ENCODE peak calls at places on chromosomes 7 and 10, in five cellular contexts. Y, R, B, Q and Z are unnamed samples. For H3K4me1, the result is how much of the 10 kb centered on the place peaks cover.

GRCh38 chr7:150402671-150403321 is 23.7 kb downstream of the ZNF775 start:
- DNase-seq in Y (no peak), R (peak), B (no peak), Q (peak), Z (no peak)

GRCh38 chr7:155743197-155743596 is 69.1 kb downstream of the SHH start:
- DNase-seq in Y (no peak), R (no peak), B (no peak), Q (no peak), Z (no peak)

GRCh38 chr7:116799912-116800311 is 62.5 kb upstream of the CAPZA2 start:
- DNase-seq in Y (no peak), R (no peak), B (no peak), Q (no peak), Z (no peak)

GRCh38 chr7:141198191-141198958 is 124.5 kb downstream of the TMEM178B start:
- DNase-seq in Y (no peak), R (no peak), B (no peak), Q (no peak), Z (no peak)

GRCh38 chr7:84091318-84091717 is 103.3 kb downstream of the SEMA3A start:
- DNase-seq in Y (no peak), R (no peak), B (no peak), Q (no peak), Z (no peak)

GRCh38 chr10:91206427-91206826 is 14.0 kb upstream of the PCGF5 start:
- DNase-seq in Y (no peak), R (no peak), B (peak), Q (no peak), Z (no peak)

GRCh38 chr10:13346280-13346819 is 1.7 kb downstream of the SEPHS1 start:
- DNase-seq in Y (no peak), R (peak), B (no peak), Q (peak), Z (no peak)

GRCh38 chr10:130065251-130065650 is 45.4 kb downstream of the C10orf143 start:
- DNase-seq in Y (no peak), R (no peak), B (no peak), Q (no peak), Z (no peak)

GRCh38 chr7:75559355-75559986 is 67.4 kb downstream of the SPDYE5 start:
- DNase-seq in Y (no peak), R (no peak), B (no peak), Q (no peak), Z (no peak)

GRCh38 chr10:71255817-71256660 is 43.7 kb downstream of the UNC5B start:
- DNase-seq in Y (no peak), R (peak), B (no peak), Q (peak), Z (no peak)

GRCh38 chr7:15323545-15323944 is 238.3 kb downstream of the AGMO start:
- DNase-seq in Y (no peak), R (no peak), B (no peak), Q (no peak), Z (no peak)

GRCh38 chr7:41918597-41918996 is 215.7 kb upstream of the INHBA start:
- DNase-seq in Y (no peak), R (no peak), B (no peak), Q (no peak), Z (peak)

GRCh38 chr7:30750574-30751256 is 1.2 kb upstream of the INMT start:
- DNase-seq in Y (no peak), R (peak), B (no peak), Q (peak), Z (no peak)

GRCh38 chr10:77524300-77524711 is 113.3 kb downstream of the KCNMA1 start:
- DNase-seq in Y (no peak), R (no peak), B (no peak), Q (no peak), Z (peak)

GRCh38 chr10:125848371-125848770 is 25.0 kb downstream of the BCCIP start:
- DNase-seq in Y (no peak), R (no peak), B (no peak), Q (no peak), Z (no peak)

GRCh38 chr7:102439963-102440795 is 6.8 kb downstream of the ORAI2 start:
- DNase-seq in Y (no peak), R (no peak), B (peak), Q (peak), Z (peak)

GRCh38 chr7:2523941-2524807 is 4.6 kb downstream of the LFNG start:
- DNase-seq in Y (no peak), R (peak), B (peak), Q (peak), Z (no peak)

GRCh38 chr10:129545257-129545656 is 78.2 kb downstream of the MGMT start:
- DNase-seq in Y (no peak), R (no peak), B (no peak), Q (peak), Z (peak)

GRCh38 chr7:102468416-102469350 is 3.9 kb downstream of the LRWD1 start:
- DNase-seq in Y (no peak), R (no peak), B (no peak), Q (peak), Z (no peak)

GRCh38 chr10:77774940-77775391 is 137.4 kb upstream of the KCNMA1 start:
- DNase-seq in Y (no peak), R (no peak), B (no peak), Q (no peak), Z (no peak)

DNA sequence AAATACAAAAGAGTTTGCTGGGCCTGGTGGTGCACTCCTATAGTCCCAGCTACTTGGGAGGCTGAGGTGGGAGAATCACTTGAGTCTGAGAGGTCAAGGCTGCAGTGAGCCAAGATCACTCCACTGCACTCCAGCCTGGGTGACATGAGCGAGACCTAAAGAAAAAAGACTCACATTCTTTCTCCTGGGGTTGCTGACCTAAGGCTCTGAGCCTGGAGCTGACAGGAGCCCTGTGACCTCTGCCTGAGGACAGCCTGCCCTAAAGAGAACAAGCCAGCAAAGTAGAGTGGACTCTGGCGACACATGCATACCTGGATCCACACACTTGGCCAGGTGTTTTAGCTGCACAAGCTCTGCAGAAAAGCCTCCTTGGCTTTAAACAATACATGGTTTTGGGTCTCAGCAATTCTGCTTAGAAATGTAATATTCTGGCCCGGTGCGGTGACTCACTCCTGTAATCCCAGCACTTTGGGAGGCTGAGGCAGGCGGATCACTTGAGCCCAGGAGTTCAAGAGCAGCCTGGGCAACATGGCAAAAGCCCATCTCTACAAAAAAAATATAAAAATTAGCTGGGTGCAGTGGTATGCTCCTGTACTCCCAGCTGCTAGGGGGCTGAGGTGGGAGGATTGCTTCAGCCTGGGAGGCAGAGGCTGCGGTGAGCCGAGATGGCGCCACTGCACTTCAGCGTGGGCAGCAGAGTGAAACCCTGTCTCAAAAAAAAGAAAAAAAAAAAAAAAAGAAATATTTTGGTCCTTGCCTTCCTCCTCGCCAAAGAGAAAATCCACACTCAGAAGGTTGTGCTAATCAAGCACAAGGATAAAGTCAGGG is 58.3 kb downstream of the TMEM209 start:
- DNase-seq in Y (no peak), R (no peak), B (no peak), Q (no peak), Z (no peak)
- H3K4me1 ChIP-seq in Y (under half), R (under half), B (under half), Q (under half), Z (under half)

DNA sequence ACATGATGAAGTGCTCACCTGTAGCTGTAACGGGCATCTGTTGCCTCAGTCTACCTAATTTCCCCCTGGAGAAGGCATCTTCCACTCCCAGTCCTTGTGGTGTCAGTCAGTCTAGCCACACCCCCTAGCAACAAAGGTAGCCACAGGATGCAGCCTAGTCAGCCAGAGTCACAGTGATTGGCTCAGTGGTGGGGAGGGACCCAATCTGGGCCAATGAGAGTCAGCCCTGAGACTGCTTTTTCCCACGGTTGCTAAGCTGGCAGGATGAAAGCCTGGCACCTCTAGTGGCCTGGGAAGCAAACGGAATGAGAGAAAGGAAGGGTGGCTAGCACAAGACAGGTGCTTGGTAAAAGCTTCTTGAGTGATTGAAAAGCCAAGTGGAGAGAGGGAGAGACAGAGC is 118.6 kb downstream of the SH3PXD2A start:
- DNase-seq in Y (no peak), R (no peak), B (peak), Q (no peak), Z (peak)
- TF ChIP-seq CTCF in Y (no peak), R (no peak), B (peak), Q (no peak), Z (peak)

GRCh38 chr10:16816142-16816541 is 1.1 kb downstream of the RSU1 start:
- DNase-seq in Y (peak), R (no peak), B (no peak), Q (no peak), Z (no peak)
- H3K27ac ChIP-seq in Y (no peak), R (no peak), B (no peak), Q (no peak), Z (no peak)

GRCh38 chr10:95268438-95268837 is 22.4 kb downstream of the PDLIM1 start:
- DNase-seq in Y (peak), R (no peak), B (no peak), Q (peak), Z (peak)
- H3K4me1 ChIP-seq in Y (under half), R (half or more), B (under half), Q (under half), Z (under half)

GRCh38 chr10:26728957-26729356 is 31.5 kb downstream of the PDSS1 start:
- DNase-seq in Y (no peak), R (no peak), B (no peak), Q (no peak), Z (no peak)
- TF ChIP-seq CTCF in Y (no peak), R (no peak), B (peak), Q (no peak), Z (peak)

GRCh38 chr10:7794627-7795026 is 6.7 kb downstream of the ATP5F1C start:
- DNase-seq in Y (no peak), R (no peak), B (no peak), Q (no peak), Z (no peak)
- H3K27ac ChIP-seq in Y (peak), R (no peak), B (no peak), Q (no peak), Z (no peak)

GRCh38 chr7:24834150-24834798 is 77.0 kb upstream of the GSDME start:
- DNase-seq in Y (no peak), R (peak), B (peak), Q (no peak), Z (no peak)

GRCh38 chr7:24833548-24833947 is 76.3 kb upstream of the GSDME start:
- DNase-seq in Y (no peak), R (no peak), B (no peak), Q (no peak), Z (no peak)

GRCh38 chr7:24836084-24836483 is 78.8 kb upstream of the GSDME start:
- DNase-seq in Y (no peak), R (no peak), B (no peak), Q (no peak), Z (no peak)

GRCh38 chr7:24831240-24831639 is 74.0 kb upstream of the GSDME start:
- DNase-seq in Y (no peak), R (no peak), B (no peak), Q (no peak), Z (no peak)

GRCh38 chr7:24835643-24836042 is 78.4 kb upstream of the GSDME start:
- DNase-seq in Y (no peak), R (no peak), B (no peak), Q (no peak), Z (no peak)
- H3K4me1 ChIP-seq in Y (under half), R (under half), B (under half), Q (under half), Z (under half)

DNA sequence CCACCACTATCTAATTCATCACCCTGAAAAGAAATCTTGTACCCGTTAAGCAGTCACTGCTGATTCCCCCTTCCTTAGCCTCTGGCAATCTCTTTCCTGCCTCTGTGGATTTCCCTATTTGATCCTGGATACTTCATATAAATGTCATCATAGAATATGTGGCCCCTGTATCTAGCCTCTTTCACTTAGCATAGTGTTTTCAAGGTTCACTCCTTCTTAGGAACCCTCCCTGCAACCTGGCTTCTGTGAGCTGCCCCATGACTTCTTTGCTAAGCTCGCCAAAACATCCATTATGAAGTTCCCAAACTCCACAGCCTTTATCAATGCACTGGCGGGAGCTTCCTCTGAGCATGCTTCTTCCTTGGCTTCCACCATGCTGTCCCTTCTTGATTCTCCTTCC is 70.8 kb upstream of the PDZD8 start:
- DNase-seq in Y (no peak), R (no peak), B (no peak), Q (no peak), Z (no peak)
- TF ChIP-seq CTCF in Y (no peak), R (no peak), B (no peak), Q (no peak), Z (no peak)